ENCODE peak calls at places on chromosomes 6 and 20, in five cellular contexts. K is astrocyte of the cerebellum, P is ovary, I is psoas muscle, Z is foreskin fibroblast. X is an unnamed sample.

GRCh38 chr6:41939848-41940758 is 1.5 kb downstream of the CCND3 start:
- DNase-seq in K (no peak), P (peak; percentile 20), I (no peak), Z (no peak), X (no peak)

GRCh38 chr6:71248306-71248705 is 40.3 kb upstream of the OGFRL1 start:
- DNase-seq in K (no peak), P (no peak), I (no peak), Z (peak; percentile 90), X (peak; percentile 10)

GRCh38 chr6:16146028-16146427 is 17.1 kb downstream of the MYLIP start:
- DNase-seq in K (no peak), P (no peak), I (no peak), Z (no peak), X (no peak)

GRCh38 chr6:158408552-158409130 is 96.4 kb downstream of the TULP4 start:
- DNase-seq in K (peak; percentile 63), P (peak; percentile 44), I (peak; percentile 36), Z (peak; percentile 73), X (peak; percentile 54)

GRCh38 chr6:1306133-1306532 is 5.8 kb upstream of the FOXQ1 start:
- DNase-seq in K (no peak), P (no peak), I (no peak), Z (no peak), X (no peak)

GRCh38 chr6:39808934-39809333 is 16.8 kb downstream of the DAAM2 start:
- DNase-seq in K (no peak), P (no peak), I (no peak), Z (no peak), X (no peak)

GRCh38 chr20:62845818-62846527 is 15.6 kb downstream of the TCFL5 start:
- DNase-seq in K (no peak), P (no peak), I (no peak), Z (no peak), X (no peak)

GRCh38 chr20:50272413-50273120 is 81.9 kb downstream of the CEBPB start:
- DNase-seq in K (no peak), P (no peak), I (no peak), Z (no peak), X (no peak)

GRCh38 chr6:3193102-3193837 is 34.2 kb downstream of the TUBB2B start:
- DNase-seq in K (no peak), P (no peak), I (no peak), Z (no peak), X (no peak)

GRCh38 chr6:9272671-9273070 is 837.3 kb upstream of the SLC35B3 start:
- DNase-seq in K (no peak), P (no peak), I (no peak), Z (no peak), X (no peak)

GRCh38 chr20:11301699-11302098 is 616.0 kb upstream of the BTBD3 start:
- DNase-seq in K (no peak), P (no peak), I (no peak), Z (no peak), X (no peak)

GRCh38 chr6:160450849-160451248 is 102.7 kb downstream of the SLC22A3 start:
- DNase-seq in K (no peak), P (no peak), I (no peak), Z (no peak), X (no peak)

GRCh38 chr6:158707120-158707519 is 57.3 kb downstream of the SYTL3 start:
- DNase-seq in K (no peak), P (no peak), I (no peak), Z (peak; percentile 40), X (no peak)

GRCh38 chr6:76682842-76683241 is 610.4 kb upstream of the IMPG1 start:
- DNase-seq in K (no peak), P (no peak), I (no peak), Z (no peak), X (no peak)

GRCh38 chr6:99613398-99613704 is 6.7 kb downstream of the PRDM13 start:
- DNase-seq in K (no peak), P (no peak), I (peak; percentile 48), Z (no peak), X (no peak)

GRCh38 chr6:56957856-56958255 is 2.9 kb downstream of the BEND6 start:
- DNase-seq in K (no peak), P (no peak), I (no peak), Z (no peak), X (no peak)

GRCh38 chr6:37595859-37596258 is 96.2 kb upstream of the CCDC167 start:
- DNase-seq in K (no peak), P (no peak), I (no peak), Z (no peak), X (no peak)

GRCh38 chr6:17884501-17885039 is 102.9 kb downstream of the KIF13A start:
- DNase-seq in K (no peak), P (no peak), I (no peak), Z (no peak), X (no peak)

GRCh38 chr6:153553627-153554026 is 422.5 kb upstream of the RGS17 start:
- DNase-seq in K (peak; percentile 3), P (no peak), I (no peak), Z (no peak), X (no peak)
- TF ChIP-seq CTCF in K (peak; percentile 66), P (no peak), I (no peak), Z (peak; percentile 18), X (no peak)

DNA sequence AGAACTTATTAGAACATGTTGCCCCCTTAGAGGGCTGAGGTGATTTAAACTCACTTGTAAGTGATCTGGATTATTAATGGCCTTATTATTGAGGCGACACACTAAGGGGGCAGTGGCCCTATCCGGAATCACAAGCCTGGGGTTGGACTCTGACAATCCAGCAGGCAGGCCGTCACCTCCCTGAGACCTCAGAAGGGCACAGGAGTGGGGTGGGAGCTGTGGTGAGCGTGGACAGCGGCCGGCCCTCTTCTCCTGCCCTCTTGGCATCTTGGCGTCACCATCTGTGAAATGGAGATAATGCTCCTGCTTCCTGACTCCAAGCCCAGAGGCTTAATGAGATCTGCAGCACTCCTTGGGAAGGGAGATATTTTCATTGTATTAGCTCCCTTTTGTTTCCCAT is 15.6 kb upstream of the UQCC2 start:
- DNase-seq in K (no peak), P (no peak), I (no peak), Z (no peak), X (no peak)
- H3K4me3 ChIP-seq in K (no peak overlapping the region), P (no peak overlapping the region), I (no peak overlapping the region), Z (no peak overlapping the region), X (no peak overlapping the region)

GRCh38 chr20:7470912-7471311 is 469.3 kb downstream of the HAO1 start:
- DNase-seq in K (no peak), P (no peak), I (no peak), Z (no peak), X (no peak)
- TF ChIP-seq CTCF in K (no peak), P (no peak), I (no peak), Z (no peak), X (no peak)

GRCh38 chr6:147528511-147529145 is 20.1 kb downstream of the SAMD5 start:
- DNase-seq in K (no peak), P (no peak), I (no peak), Z (no peak), X (peak; percentile 21)

GRCh38 chr6:147530132-147531060 is 21.9 kb downstream of the SAMD5 start:
- DNase-seq in K (no peak), P (no peak), I (no peak), Z (no peak), X (no peak)

GRCh38 chr6:147531321-147531720 is 22.8 kb downstream of the SAMD5 start:
- DNase-seq in K (no peak), P (no peak), I (no peak), Z (no peak), X (no peak)

GRCh38 chr6:147522597-147522996 is 14.1 kb downstream of the SAMD5 start:
- DNase-seq in K (no peak), P (no peak), I (no peak), Z (no peak), X (no peak)

DNA sequence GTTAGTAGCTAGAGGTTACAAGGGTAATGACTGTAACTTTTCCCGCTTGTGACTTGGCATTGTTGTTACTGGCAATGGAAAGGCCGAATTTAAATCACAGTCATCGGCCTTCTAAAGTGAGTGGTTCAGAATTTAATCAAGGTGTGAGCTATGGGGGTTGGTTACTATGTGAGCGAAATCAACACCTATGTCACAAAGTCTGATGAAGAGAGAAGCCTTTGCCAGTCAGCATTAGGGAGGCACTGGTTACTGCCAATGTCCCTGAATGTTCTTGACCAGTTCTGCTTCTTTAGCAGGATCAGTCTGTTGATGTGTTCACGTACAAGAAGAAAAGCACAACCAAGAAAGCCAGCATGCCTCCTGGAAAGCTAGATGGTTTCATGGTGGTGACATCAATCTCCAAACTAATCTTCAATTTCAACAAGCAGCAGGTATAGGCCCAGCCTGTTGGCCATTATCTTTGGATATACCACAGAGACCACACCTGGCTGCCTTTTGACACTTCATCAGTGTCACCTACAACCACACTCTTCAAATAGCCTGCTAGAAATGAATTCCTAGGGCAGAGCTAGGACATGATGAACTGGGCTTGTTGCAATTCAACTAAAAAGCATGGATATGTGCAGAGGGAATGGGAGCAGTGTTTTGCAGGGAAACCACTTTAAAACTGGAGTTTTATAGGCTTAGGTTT is 17.2 kb downstream of the SAMD5 start:
- DNase-seq in K (no peak), P (no peak), I (no peak), Z (no peak), X (no peak)
- H3K4me3 ChIP-seq in K (no peak overlapping the region), P (no peak overlapping the region), I (no peak overlapping the region), Z (no peak overlapping the region), X (no peak overlapping the region)

DNA sequence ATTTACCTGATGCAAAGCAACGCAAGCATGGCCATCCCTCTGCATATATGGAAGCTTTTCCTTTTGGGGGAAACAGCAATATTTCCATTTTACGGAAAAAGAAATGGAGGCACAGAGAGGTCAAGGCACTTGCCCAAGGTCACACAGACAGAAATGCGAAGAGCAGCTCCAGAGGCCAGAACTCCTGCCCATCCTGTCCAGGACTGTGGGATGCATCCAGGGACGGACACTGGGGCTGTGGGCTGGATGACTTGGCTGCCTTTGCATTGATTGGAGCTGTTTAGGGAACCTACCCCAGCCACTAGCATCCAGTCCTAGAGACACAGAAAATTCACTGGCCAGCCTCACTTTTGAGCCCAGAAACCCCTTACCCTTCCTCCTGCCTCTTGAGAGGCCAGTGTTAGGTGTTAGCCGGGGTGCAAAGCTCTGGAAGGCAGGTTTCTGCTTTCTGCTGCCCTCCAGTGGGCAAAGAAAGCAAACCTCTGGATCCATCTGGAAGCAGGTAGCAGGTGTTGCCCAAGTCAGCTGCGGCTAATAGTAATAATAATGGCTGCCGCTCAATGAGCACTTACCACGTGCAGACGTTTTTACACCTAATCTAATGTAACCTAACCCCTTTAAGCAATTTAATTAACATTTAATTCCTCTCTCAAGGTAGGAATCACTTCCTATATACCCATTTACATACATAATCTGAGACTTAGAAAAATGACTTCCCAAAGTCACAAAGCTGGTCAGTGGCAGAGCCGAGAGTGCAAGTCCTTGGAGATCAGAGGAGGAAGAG is 31.7 kb upstream of the CCN5 start:
- DNase-seq in K (no peak), P (no peak), I (no peak), Z (no peak), X (no peak)
- TF ChIP-seq CTCF in K (peak; percentile 62), P (peak; percentile 44), I (peak; percentile 67), Z (peak; percentile 70), X (peak; percentile 75)